ENCODE peak calls at places on chromosomes 4 and X, in seven cellular contexts. R, P, X, G, L, V and H are unnamed samples.

GRCh38 chr4:126071346-126072333 is 756.9 kb downstream of the FAT4 start:
- DNase-seq in V (no peak), X (no peak), L (no peak), R (no peak), P (no peak), G (no peak), H (no peak)

GRCh38 chr4:101304916-101305315 is 42.4 kb downstream of the PPP3CA start:
- DNase-seq in R (peak), L (no peak), P (no peak), X (no peak), G (no peak), V (no peak), H (no peak)

GRCh38 chrX:40152173-40152705 is 54.5 kb upstream of the BCOR start:
- DNase-seq in R (peak), G (no peak), L (peak), V (peak), X (no peak), P (peak), H (no peak)

GRCh38 chrX:77556276-77556675 is 109.1 kb downstream of the FGF16 start:
- DNase-seq in R (no peak), L (no peak), V (no peak), X (no peak), P (no peak), G (no peak), H (no peak)

GRCh38 chr4:113919611-113920010 is 59.8 kb downstream of the ARSJ start:
- DNase-seq in V (no peak), R (peak), X (no peak), P (no peak), L (no peak), G (no peak), H (no peak)

GRCh38 chr4:142707397-142707796 is 138.7 kb downstream of the INPP4B start:
- DNase-seq in R (no peak), X (no peak), L (no peak), P (no peak), V (no peak), G (no peak), H (no peak)

GRCh38 chr4:148443550-148444295 is 1.5 kb upstream of the NR3C2 start:
- DNase-seq in P (peak), L (peak), R (peak), X (peak), V (no peak), G (peak), H (peak)

GRCh38 chr4:52032005-52032404 is 6.1 kb downstream of the SGCB start:
- DNase-seq in R (no peak), X (no peak), V (no peak), L (no peak), P (no peak), G (no peak), H (no peak)

GRCh38 chrX:70132244-70132643 is 1.0 kb upstream of the IGBP1 start:
- DNase-seq in L (no peak), R (no peak), V (no peak), X (no peak), G (no peak), P (no peak), H (no peak)

GRCh38 chr4:11748169-11748872 is 319.6 kb upstream of the HS3ST1 start:
- DNase-seq in P (no peak), R (no peak), L (no peak), X (no peak), G (no peak), V (no peak), H (no peak)

GRCh38 chr4:42871685-42872271 is 20.7 kb upstream of the GRXCR1 start:
- DNase-seq in V (no peak), R (no peak), X (no peak), G (no peak), L (no peak), P (no peak), H (no peak)

GRCh38 chr4:8690811-8691775 is 98.5 kb downstream of the CPZ start:
- DNase-seq in P (no peak), L (no peak), X (no peak), G (no peak), R (no peak), V (peak), H (peak)

GRCh38 chr4:105061136-105061696 is 85.5 kb upstream of the TET2 start:
- DNase-seq in P (no peak), V (no peak), G (no peak), X (no peak), L (no peak), R (peak), H (no peak)

GRCh38 chrX:93422693-93423092 is 250.7 kb downstream of the NAP1L3 start:
- DNase-seq in R (peak), P (peak), V (no peak), X (no peak), G (peak), L (no peak), H (no peak)

GRCh38 chr4:152259866-152260265 is 276.0 kb downstream of the FBXW7 start:
- DNase-seq in L (no peak), R (no peak), G (no peak), P (no peak), V (no peak), X (no peak), H (no peak)

GRCh38 chr4:123976285-123976684 is 579.7 kb downstream of the SPRY1 start:
- DNase-seq in X (no peak), G (no peak), R (peak), L (no peak), V (no peak), P (peak), H (no peak)

GRCh38 chr4:155943610-155944329 is 9.9 kb downstream of the CTSO start:
- DNase-seq in R (no peak), L (no peak), G (no peak), V (no peak), P (no peak), X (no peak), H (no peak)

GRCh38 chr4:137705171-137705783 is 173.0 kb upstream of the PCDH18 start:
- DNase-seq in R (no peak), V (no peak), L (no peak), G (no peak), X (no peak), P (no peak), H (no peak)

GRCh38 chr4:104490770-104491395 is 3.8 kb downstream of the CXXC4 start:
- DNase-seq in X (peak), V (peak), P (peak), L (peak), R (peak), G (peak), H (peak)

GRCh38 chr4:41725254-41725653 is 23.3 kb downstream of the PHOX2B start:
- DNase-seq in V (no peak), R (no peak), G (no peak), P (no peak), X (no peak), L (no peak), H (no peak)

GRCh38 chr4:173281420-173282333 is 52.5 kb downstream of the HMGB2 start:
- DNase-seq in V (no peak), P (no peak), L (no peak), R (no peak), X (no peak), G (no peak), H (no peak)

GRCh38 chr4:127479031-127479622 is 153.6 kb upstream of the INTU start:
- DNase-seq in G (no peak), X (no peak), L (no peak), V (no peak), P (peak), R (peak), H (no peak)

GRCh38 chr4:141802324-141802723 is 165.9 kb downstream of the IL15 start:
- DNase-seq in R (no peak), P (no peak), V (no peak), L (no peak), G (no peak), X (no peak), H (no peak)

GRCh38 chr4:61336488-61336887 is 136.4 kb downstream of the ADGRL3 start:
- DNase-seq in V (no peak), R (peak), P (no peak), X (no peak), G (no peak), L (no peak), H (no peak)